ENCODE peak calls at places on chromosomes 12 and 14, in nine cellular contexts. X, W, L, Y, U, R, B, J and D are unnamed samples.

GRCh38 chr12:2108975-2109671 is 56.3 kb downstream of the CACNA1C start:
- DNase-seq in X (no peak), W (peak), L (no peak), Y (no peak), U (no peak), R (no peak), B (no peak), J (no peak), D (no peak)

GRCh38 chr12:79818856-79819255 is 116.0 kb downstream of the PPP1R12A start:
- DNase-seq in X (no peak), W (no peak), L (no peak), Y (no peak), U (no peak), R (no peak), B (no peak), J (no peak), D (no peak)

GRCh38 chr12:38488866-38489265 is 172.3 kb downstream of the ALG10B start:
- DNase-seq in X (no peak), W (no peak), L (no peak), Y (no peak), U (no peak), R (no peak), B (no peak), J (no peak), D (no peak)

GRCh38 chr14:54572316-54572715 is 5.4 kb downstream of the SAMD4A start:
- DNase-seq in X (peak), W (peak), L (peak), Y (no peak), U (no peak), R (peak), B (no peak), J (peak), D (no peak)

GRCh38 chr12:128729628-128730121 is 94.1 kb downstream of the SLC15A4 start:
- DNase-seq in X (no peak), W (peak), L (no peak), Y (no peak), U (no peak), R (no peak), B (no peak), J (no peak), D (no peak)

GRCh38 chr14:91573894-91574837 is 64.1 kb upstream of the PPP4R3A start:
- DNase-seq in X (peak), W (peak), L (peak), Y (no peak), U (peak), R (peak), B (peak), J (peak), D (peak)

GRCh38 chr12:65495233-65495632 is 216.8 kb downstream of the MSRB3 start:
- DNase-seq in X (no peak), W (no peak), L (peak), Y (no peak), U (no peak), R (no peak), B (no peak), J (no peak), D (no peak)

GRCh38 chr14:70086685-70087379 is 101.9 kb downstream of the SLC8A3 start:
- DNase-seq in X (peak), W (peak), L (peak), Y (no peak), U (no peak), R (peak), B (no peak), J (no peak), D (no peak)

GRCh38 chr12:26936559-26937442 is 980 bp downstream of the INTS13 start:
- DNase-seq in X (peak), W (no peak), L (no peak), Y (no peak), U (no peak), R (no peak), B (no peak), J (no peak), D (no peak)

GRCh38 chr12:52216807-52217206 is 16.2 kb upstream of the KRT7 start:
- DNase-seq in X (no peak), W (peak), L (no peak), Y (peak), U (no peak), R (no peak), B (no peak), J (no peak), D (no peak)

GRCh38 chr12:105218434-105218833 is 17.5 kb downstream of the APPL2 start:
- DNase-seq in X (no peak), W (no peak), L (peak), Y (no peak), U (no peak), R (no peak), B (no peak), J (no peak), D (no peak)

GRCh38 chr12:6148061-6148460 is 23.6 kb upstream of the VWF start:
- DNase-seq in X (no peak), W (no peak), L (no peak), Y (no peak), U (no peak), R (no peak), B (no peak), J (no peak), D (no peak)

GRCh38 chr14:65496178-65496993 is 83.9 kb downstream of the FUT8 start:
- DNase-seq in X (no peak), W (no peak), L (no peak), Y (no peak), U (no peak), R (no peak), B (no peak), J (no peak), D (no peak)

GRCh38 chr14:20970983-20971704 is 15.9 kb downstream of the RNASE2 start:
- DNase-seq in X (peak), W (peak), L (peak), Y (peak), U (peak), R (peak), B (peak), J (peak), D (peak)

GRCh38 chr12:52097045-52097666 is 17.7 kb downstream of the SMIM41 start:
- DNase-seq in X (no peak), W (no peak), L (no peak), Y (no peak), U (no peak), R (no peak), B (no peak), J (no peak), D (no peak)

GRCh38 chr12:65500121-65500846 is 221.8 kb downstream of the MSRB3 start:
- DNase-seq in X (no peak), W (no peak), L (no peak), Y (no peak), U (no peak), R (no peak), B (no peak), J (no peak), D (no peak)

GRCh38 chr14:73620268-73620667 is 8.0 kb downstream of the ACOT6 start:
- DNase-seq in X (no peak), W (no peak), L (no peak), Y (no peak), U (no peak), R (no peak), B (no peak), J (no peak), D (no peak)

GRCh38 chr12:27780612-27781408 is 774 bp upstream of the MANSC4 start:
- DNase-seq in X (peak), W (peak), L (peak), Y (peak), U (no peak), R (peak), B (peak), J (peak), D (peak)

GRCh38 chr14:35403085-35403396 is 1.5 kb downstream of the NFKBIA start:
- DNase-seq in X (no peak), W (peak), L (no peak), Y (no peak), U (no peak), R (peak), B (no peak), J (no peak), D (no peak)

GRCh38 chr12:67352682-67353081 is 83.5 kb downstream of the CAND1 start:
- DNase-seq in X (no peak), W (no peak), L (no peak), Y (no peak), U (no peak), R (no peak), B (no peak), J (no peak), D (no peak)

GRCh38 chr12:21757665-21758064 is 16.8 kb downstream of the KCNJ8 start:
- DNase-seq in X (no peak), W (no peak), L (no peak), Y (no peak), U (no peak), R (no peak), B (no peak), J (no peak), D (no peak)

GRCh38 chr12:6218526-6218925 is 18.3 kb downstream of the CD9 start:
- DNase-seq in X (no peak), W (no peak), L (no peak), Y (no peak), U (no peak), R (no peak), B (no peak), J (no peak), D (no peak)

GRCh38 chr14:94936411-94936892 is 166.5 kb upstream of the GSC start:
- DNase-seq in X (no peak), W (peak), L (peak), Y (peak), U (no peak), R (no peak), B (no peak), J (peak), D (peak)

GRCh38 chr14:103130965-103131364 is 7.7 kb downstream of the TNFAIP2 start:
- DNase-seq in X (no peak), W (no peak), L (peak), Y (no peak), U (no peak), R (no peak), B (no peak), J (no peak), D (no peak)